ENCODE peak calls at places on chromosomes 12 and 14, in four cellular contexts. R is CD8-positive, alpha-beta T cell; T is cardiac muscle cell; F is foreskin fibroblast. M is an unnamed sample.

GRCh38 chr14:80941241-80942157 is at the start of gene CEP128:
- DNase-seq in T (peak), F (peak), R (peak), M (no peak)

GRCh38 chr12:132638541-132639408 is 20.2 kb downstream of the P2RX2 start:
- DNase-seq in R (no peak), T (peak), F (peak), M (no peak)

GRCh38 chr14:89912667-89913211 is 41.8 kb downstream of the EFCAB11 start:
- DNase-seq in F (peak), T (peak), R (no peak), M (no peak)

GRCh38 chr14:30180219-30180618 is 252.6 kb upstream of the PRKD1 start:
- DNase-seq in R (no peak), T (peak), F (peak), M (no peak)

GRCh38 chr12:26471560-26471959 is 276.2 kb downstream of the SSPN start:
- DNase-seq in R (no peak), F (peak), T (peak), M (no peak)

GRCh38 chr14:36667679-36668078 is 6.0 kb downstream of the PAX9 start:
- DNase-seq in T (no peak), R (no peak), F (no peak), M (no peak)

GRCh38 chr14:68610251-68610793 is 182.5 kb downstream of the ZFP36L1 start:
- DNase-seq in F (no peak), R (no peak), T (no peak), M (no peak)

GRCh38 chr12:104546575-104546974 is 89.8 kb downstream of the CHST11 start:
- DNase-seq in R (no peak), F (no peak), T (no peak), M (no peak)

GRCh38 chr14:33567003-33567735 is 383.7 kb downstream of the EGLN3 start:
- DNase-seq in R (no peak), T (no peak), F (peak), M (no peak)

GRCh38 chr14:77478796-77479195 is 19.8 kb downstream of the ISM2 start:
- DNase-seq in T (no peak), F (no peak), R (no peak), M (no peak)

GRCh38 chr14:50312734-50313054 is 570 bp downstream of the DMAC2L start:
- DNase-seq in T (no peak), R (no peak), F (no peak), M (no peak)

GRCh38 chr14:45680531-45680930 is 427.5 kb upstream of the MIS18BP1 start:
- DNase-seq in T (no peak), R (no peak), F (no peak), M (no peak)

GRCh38 chr14:74425525-74426201 is 347 bp downstream of the SYNDIG1L start:
- DNase-seq in R (peak), T (peak), F (peak), M (no peak)

GRCh38 chr12:5251786-5252185 is 180.1 kb upstream of the NTF3 start:
- DNase-seq in R (no peak), T (no peak), F (no peak), M (no peak)

GRCh38 chr12:7190268-7191055 is 976 bp downstream of the PEX5 start:
- DNase-seq in T (peak), R (peak), F (peak), M (peak)

GRCh38 chr14:24774167-24774915 is 140.4 kb upstream of the GZMB start:
- DNase-seq in F (no peak), R (no peak), T (no peak), M (no peak)

GRCh38 chr12:129570796-129571400 is 332.9 kb downstream of the TMEM132D start:
- DNase-seq in T (no peak), R (no peak), F (no peak), M (no peak)

GRCh38 chr12:92890601-92891106 is 38.4 kb downstream of the EEA1 start:
- DNase-seq in R (no peak), T (no peak), F (no peak), M (no peak)

GRCh38 chr12:29534935-29535334 is 37.4 kb upstream of the OVCH1 start:
- DNase-seq in R (no peak), T (peak), F (peak), M (no peak)

GRCh38 chr12:87274594-87275245 is 754.5 kb downstream of the C12orf50 start:
- DNase-seq in R (no peak), T (peak), F (no peak), M (no peak)

GRCh38 chr12:106248849-106249371 is 1.1 kb upstream of the CKAP4 start:
- DNase-seq in R (peak), F (peak), T (peak), M (peak)
- H3K4me3 ChIP-seq in R (peak), F (peak), T (peak), M (peak)

GRCh38 chr14:51554953-51555352 is 96.8 kb upstream of the FRMD6 start:
- DNase-seq in F (peak), R (no peak), T (peak), M (no peak)
- TF ChIP-seq CTCF in F (peak), R (no peak), T (no peak), M (no peak)

DNA sequence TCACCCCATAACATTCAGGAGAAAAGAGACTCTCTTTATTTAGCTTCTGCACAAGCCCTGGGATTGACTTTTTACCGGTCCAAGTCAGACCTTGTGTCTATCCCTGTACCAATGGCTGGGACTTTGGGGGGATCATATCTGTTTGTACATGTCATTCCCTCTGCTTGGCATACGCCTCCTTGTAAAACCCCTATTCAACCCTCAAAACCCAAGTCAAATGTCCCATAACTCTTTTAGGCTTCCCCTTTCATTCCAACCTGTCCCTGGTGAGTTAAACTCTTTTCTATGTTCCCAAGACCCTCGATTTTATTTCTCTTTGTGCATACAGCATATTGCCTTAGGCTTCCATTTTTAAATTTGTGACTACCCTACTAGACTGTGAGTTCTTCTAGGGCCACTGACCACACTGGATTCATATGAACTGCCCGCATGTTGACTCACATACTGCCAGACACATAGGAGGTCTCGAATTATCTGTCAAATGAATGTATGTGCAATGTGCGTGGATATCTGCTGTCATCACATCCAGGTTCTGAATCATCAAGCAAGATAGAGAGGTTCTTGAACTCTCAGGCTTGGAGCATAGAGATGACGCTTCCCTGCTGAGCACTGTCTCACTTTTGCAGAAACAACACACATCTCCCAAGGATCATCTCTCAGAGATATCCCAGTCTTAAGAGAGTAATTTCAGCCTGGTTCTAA is 548.6 kb upstream of the TBX3 start:
- DNase-seq in R (no peak), T (peak), F (peak), M (no peak)
- H3K4me3 ChIP-seq in R (no peak), T (no peak), F (no peak), M (no peak)

DNA sequence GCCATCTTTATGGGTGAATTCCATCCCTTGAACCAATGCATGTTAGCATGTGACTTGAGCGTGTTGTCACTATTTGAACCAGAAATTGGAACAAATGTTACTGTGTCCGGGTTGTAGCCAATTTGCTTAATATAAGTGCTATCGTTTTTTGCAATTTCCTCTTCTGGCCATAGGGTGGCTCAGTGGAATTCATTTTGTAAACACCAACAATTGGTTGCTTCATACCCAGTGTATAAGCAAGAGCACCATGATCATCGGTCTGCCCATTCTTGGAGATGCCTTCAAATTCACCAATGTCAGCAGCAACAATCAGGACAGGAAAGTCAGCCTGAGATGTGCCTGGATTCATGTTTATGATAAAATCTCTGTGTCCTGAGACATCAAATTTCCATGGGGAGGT is 5.0 kb upstream of the NEDD1 start:
- DNase-seq in T (no peak), F (peak), R (no peak), M (no peak)
- TF ChIP-seq CTCF in T (no peak), F (no peak), R (no peak), M (no peak)

GRCh38 chr14:91065266-91065665 is 4.8 kb upstream of the RPS6KA5 start:
- DNase-seq in R (no peak), F (no peak), T (no peak), M (no peak)

GRCh38 chr14:91062600-91062999 is 2.2 kb upstream of the RPS6KA5 start:
- DNase-seq in F (no peak), T (no peak), R (no peak), M (no peak)

GRCh38 chr14:91060472-91061308 is at the start of gene RPS6KA5:
- DNase-seq in T (peak), F (peak), R (peak), M (peak)

GRCh38 chr14:91061309-91061887 is 957 bp upstream of the RPS6KA5 start:
- DNase-seq in F (no peak), T (no peak), R (no peak), M (no peak)

GRCh38 chr14:91063119-91063518 is 2.7 kb upstream of the RPS6KA5 start:
- DNase-seq in T (peak), F (no peak), R (no peak), M (no peak)
- H3K4me3 ChIP-seq in T (no peak), F (no peak), R (peak), M (no peak)

GRCh38 chr14:82963756-82964155 is 1430.1 kb upstream of the SEL1L start:
- DNase-seq in R (no peak), T (no peak), F (no peak), M (no peak)
- TF ChIP-seq CTCF in R (no peak), T (no peak), F (no peak), M (no peak)

DNA sequence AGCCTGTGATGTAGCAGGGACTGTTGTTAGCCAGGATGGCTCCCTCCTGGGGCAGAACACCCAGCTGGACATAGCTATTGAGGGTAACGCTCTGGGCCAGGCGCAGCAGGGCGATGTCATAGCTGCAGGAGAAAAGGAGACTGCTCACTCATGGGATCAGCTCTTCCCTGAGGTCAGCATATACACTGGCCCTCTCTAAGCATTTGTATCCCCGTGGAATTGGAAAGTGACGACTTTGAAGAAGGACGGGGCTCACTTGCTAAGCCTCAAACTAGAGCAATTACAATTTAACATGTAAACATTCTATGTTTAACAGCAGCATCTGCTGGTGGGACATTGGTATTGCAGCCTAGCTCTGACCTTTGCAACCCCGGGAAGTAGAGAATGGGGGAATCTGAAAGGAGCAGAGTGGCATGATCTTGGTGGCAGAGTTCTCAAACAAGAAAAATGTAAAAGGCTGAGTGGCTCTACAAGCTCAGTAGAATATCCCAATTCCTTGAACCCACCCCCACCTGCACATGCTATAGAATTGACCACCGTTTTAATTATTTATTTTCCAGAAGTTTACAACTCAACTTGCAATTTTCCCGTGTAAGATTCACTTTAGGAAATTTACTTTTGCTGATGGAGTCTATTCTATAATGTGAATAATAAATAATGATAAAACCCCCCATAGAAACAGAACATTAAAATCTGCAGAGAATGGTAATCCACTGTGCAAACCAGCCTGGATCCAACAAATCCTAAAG is 5.0 kb downstream of the CELA1 start:
- DNase-seq in T (peak), F (peak), R (peak), M (no peak)
- H3K4me3 ChIP-seq in T (no peak), F (peak), R (no peak), M (no peak)

GRCh38 chr12:125643055-125643454 is 577.8 kb downstream of the AACS start:
- DNase-seq in F (no peak), R (no peak), T (no peak), M (no peak)
- TF ChIP-seq CTCF in F (no peak), R (no peak), T (no peak), M (no peak)

GRCh38 chr12:18204053-18204452 is 57.3 kb upstream of the PIK3C2G start:
- DNase-seq in F (no peak), T (no peak), R (no peak), M (no peak)

GRCh38 chr12:18206198-18206597 is 55.1 kb upstream of the PIK3C2G start:
- DNase-seq in T (no peak), F (no peak), R (no peak), M (no peak)
- H3K4me3 ChIP-seq in T (no peak), F (no peak), R (no peak), M (no peak)

GRCh38 chr12:124992874-124993567 is 424 bp upstream of the BRI3BP start:
- DNase-seq in T (peak), F (peak), R (peak), M (no peak)
- TF ChIP-seq CTCF in T (peak), F (no peak), R (peak), M (no peak)